ENCODE peak calls at places on chromosomes 4 and X, in four cellular contexts. One of them, this sample, is unnamed.

GRCh38 chr4:151721466-151721865 is 39.3 kb downstream of the GATB start:
- DNase-seq in fibroblast of lung: no peak
- DNase-seq in AG04450: no peak
- DNase-seq in BJ: no peak
- DNase-seq in this sample: no peak

GRCh38 chr4:73404042-73404441 is at the start of gene ALB:
- DNase-seq in fibroblast of lung: no peak
- DNase-seq in BJ: no peak
- DNase-seq in AG04450: no peak
- DNase-seq in this sample: no peak

GRCh38 chr4:107950746-107951540 is 19.6 kb downstream of the CYP2U1 start:
- DNase-seq in AG04450: no peak
- DNase-seq in fibroblast of lung: no peak
- DNase-seq in BJ: no peak
- DNase-seq in this sample: no peak

GRCh38 chr4:3254302-3255131 is 5.6 kb downstream of the MSANTD1 start:
- DNase-seq in AG04450: no peak
- DNase-seq in fibroblast of lung: no peak
- DNase-seq in BJ: no peak
- DNase-seq in this sample: no peak

GRCh38 chr4:105990933-105991332 is 95.7 kb downstream of the NPNT start:
- DNase-seq in BJ: peak; percentile 10
- DNase-seq in AG04450: no peak
- DNase-seq in fibroblast of lung: peak; percentile 10
- DNase-seq in this sample: no peak

GRCh38 chr4:27360651-27361347 is 500.2 kb downstream of the STIM2 start:
- DNase-seq in AG04450: no peak
- DNase-seq in BJ: peak; percentile 74
- DNase-seq in fibroblast of lung: no peak
- DNase-seq in this sample: no peak

GRCh38 chrX:29419774-29420553 is 795.4 kb upstream of the MAGEB2 start:
- DNase-seq in AG04450: no peak
- DNase-seq in BJ: no peak
- DNase-seq in fibroblast of lung: peak; percentile 44
- DNase-seq in this sample: no peak

GRCh38 chr4:2256781-2257191 is 5.1 kb downstream of the MXD4 start:
- DNase-seq in AG04450: no peak
- DNase-seq in fibroblast of lung: no peak
- DNase-seq in BJ: no peak
- DNase-seq in this sample: no peak

GRCh38 chr4:86841309-86841708 is 7.9 kb downstream of the SLC10A6 start:
- DNase-seq in BJ: no peak
- DNase-seq in AG04450: no peak
- DNase-seq in fibroblast of lung: no peak
- DNase-seq in this sample: no peak

GRCh38 chr4:67762091-67762490 is 7.9 kb upstream of the GNRHR start:
- DNase-seq in fibroblast of lung: peak; percentile 58
- DNase-seq in AG04450: no peak
- DNase-seq in BJ: no peak
- DNase-seq in this sample: no peak

GRCh38 chrX:129980043-129980442 is 2.4 kb upstream of the BCORL1 start:
- DNase-seq in AG04450: no peak
- DNase-seq in BJ: no peak
- DNase-seq in fibroblast of lung: no peak
- DNase-seq in this sample: no peak

GRCh38 chr4:114132830-114133229 is 153.4 kb upstream of the ARSJ start:
- DNase-seq in BJ: no peak
- DNase-seq in AG04450: no peak
- DNase-seq in fibroblast of lung: no peak
- DNase-seq in this sample: no peak

GRCh38 chr4:138223191-138223910 is 18.8 kb downstream of the SLC7A11 start:
- DNase-seq in BJ: no peak
- DNase-seq in AG04450: no peak
- DNase-seq in fibroblast of lung: no peak
- DNase-seq in this sample: no peak

GRCh38 chr4:94559351-94559806 is 107.6 kb downstream of the PDLIM5 start:
- DNase-seq in fibroblast of lung: peak; percentile 65
- DNase-seq in BJ: no peak
- DNase-seq in AG04450: no peak
- DNase-seq in this sample: no peak

GRCh38 chr4:113222006-113222405 is 172.6 kb downstream of the ANK2 start:
- DNase-seq in AG04450: no peak
- DNase-seq in fibroblast of lung: no peak
- DNase-seq in BJ: peak; percentile 44
- DNase-seq in this sample: peak; percentile 38

GRCh38 chrX:3990569-3990968 is 277.1 kb upstream of the PRKX start:
- DNase-seq in BJ: no peak
- DNase-seq in fibroblast of lung: no peak
- DNase-seq in AG04450: no peak
- DNase-seq in this sample: no peak

GRCh38 chrX:53682885-53683555 is 3.5 kb downstream of the HUWE1 start:
- DNase-seq in fibroblast of lung: peak; percentile 66
- DNase-seq in AG04450: no peak
- DNase-seq in BJ: no peak
- DNase-seq in this sample: no peak

GRCh38 chr4:65046496-65047101 is 623.7 kb downstream of the EPHA5 start:
- DNase-seq in fibroblast of lung: no peak
- DNase-seq in AG04450: no peak
- DNase-seq in BJ: no peak
- DNase-seq in this sample: no peak

GRCh38 chr4:28744066-28744465 is 1883.4 kb downstream of the STIM2 start:
- DNase-seq in AG04450: no peak
- DNase-seq in BJ: no peak
- DNase-seq in fibroblast of lung: peak; percentile 6
- DNase-seq in this sample: no peak

GRCh38 chr4:146340798-146341197 is 126.5 kb downstream of the REELD1 start:
- DNase-seq in AG04450: no peak
- DNase-seq in fibroblast of lung: peak; percentile 59
- DNase-seq in BJ: no peak
- DNase-seq in this sample: no peak

GRCh38 chrX:88284844-88285243 is 462.2 kb upstream of the CPXCR1 start:
- DNase-seq in BJ: no peak
- DNase-seq in AG04450: no peak
- DNase-seq in fibroblast of lung: no peak
- DNase-seq in this sample: no peak

GRCh38 chr4:61336488-61336887 is 136.4 kb downstream of the ADGRL3 start:
- DNase-seq in BJ: no peak
- DNase-seq in fibroblast of lung: no peak
- DNase-seq in AG04450: no peak
- DNase-seq in this sample: no peak

GRCh38 chrX:24005867-24006266 is 21.1 kb downstream of the KLHL15 start:
- DNase-seq in fibroblast of lung: no peak
- DNase-seq in AG04450: no peak
- DNase-seq in BJ: no peak
- DNase-seq in this sample: no peak

GRCh38 chr4:116618638-116619037 is 466.7 kb downstream of the TRAM1L1 start:
- DNase-seq in AG04450: no peak
- DNase-seq in fibroblast of lung: no peak
- DNase-seq in BJ: no peak
- DNase-seq in this sample: no peak

GRCh38 chr4:139764192-139764591 is 98.6 kb downstream of the MGST2 start:
- DNase-seq in BJ: no peak
- DNase-seq in fibroblast of lung: no peak
- DNase-seq in AG04450: no peak
- DNase-seq in this sample: no peak

GRCh38 chrX:66504481-66504880 is 134.4 kb downstream of the EDA2R start:
- DNase-seq in AG04450: no peak
- DNase-seq in fibroblast of lung: no peak
- DNase-seq in BJ: no peak
- DNase-seq in this sample: no peak

GRCh38 chr4:83440899-83441298 is 14.7 kb downstream of the HELQ start:
- DNase-seq in BJ: no peak
- DNase-seq in AG04450: no peak
- DNase-seq in fibroblast of lung: no peak
- DNase-seq in this sample: no peak
- H3K4me3 ChIP-seq in BJ: no peak overlapping the region
- H3K4me3 ChIP-seq in AG04450: no peak overlapping the region
- H3K4me3 ChIP-seq in fibroblast of lung: no peak overlapping the region
- H3K4me3 ChIP-seq in this sample: no peak overlapping the region

GRCh38 chr4:123579961-123580360 is 183.4 kb downstream of the SPRY1 start:
- DNase-seq in AG04450: no peak
- DNase-seq in fibroblast of lung: no peak
- DNase-seq in BJ: no peak
- DNase-seq in this sample: no peak

GRCh38 chr4:123578276-123579014 is 181.8 kb downstream of the SPRY1 start:
- DNase-seq in AG04450: no peak
- DNase-seq in BJ: no peak
- DNase-seq in fibroblast of lung: no peak
- DNase-seq in this sample: no peak

GRCh38 chr4:123581802-123582201 is 185.2 kb downstream of the SPRY1 start:
- DNase-seq in AG04450: no peak
- DNase-seq in BJ: no peak
- DNase-seq in fibroblast of lung: no peak
- DNase-seq in this sample: no peak

GRCh38 chr4:123583043-123583442 is 186.4 kb downstream of the SPRY1 start:
- DNase-seq in AG04450: no peak
- DNase-seq in fibroblast of lung: no peak
- DNase-seq in BJ: no peak
- DNase-seq in this sample: no peak

DNA sequence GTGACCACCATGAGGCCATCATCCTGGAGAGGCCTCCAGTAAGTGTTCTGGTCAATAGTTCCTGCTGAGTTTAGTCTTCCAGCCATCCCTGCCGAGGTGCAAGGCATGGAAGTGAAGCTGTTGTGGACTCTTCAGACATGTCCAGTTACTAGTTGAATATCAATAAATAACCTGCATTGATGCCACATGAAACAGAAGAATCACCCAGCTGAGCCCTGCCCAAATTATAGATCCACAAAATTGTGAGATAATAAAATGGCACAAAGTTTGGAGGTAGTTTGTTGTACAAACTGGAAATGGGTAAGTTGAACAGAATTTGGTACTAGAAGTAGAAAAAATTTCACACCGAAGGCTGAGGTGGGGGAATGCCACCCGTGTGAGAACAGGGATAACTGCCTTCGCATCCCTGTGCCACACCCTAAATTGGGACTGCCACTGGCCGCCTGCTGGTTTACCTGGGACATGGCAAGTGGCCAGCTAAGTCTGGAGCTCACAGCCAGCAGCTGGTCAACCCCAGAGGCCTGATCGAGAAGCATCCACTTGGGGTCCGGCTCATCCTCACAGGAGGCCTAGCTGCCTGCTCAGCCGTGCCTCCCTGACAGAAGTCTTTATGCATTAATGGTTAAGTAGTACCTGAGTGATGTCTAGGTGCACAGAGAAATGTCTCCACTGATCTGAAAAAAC is 184.5 kb downstream of the SPRY1 start:
- DNase-seq in AG04450: no peak
- DNase-seq in BJ: no peak
- DNase-seq in fibroblast of lung: no peak
- DNase-seq in this sample: no peak
- TF ChIP-seq CTCF in AG04450: no peak
- TF ChIP-seq CTCF in BJ: no peak
- TF ChIP-seq CTCF in fibroblast of lung: no peak
- TF ChIP-seq CTCF in this sample: no peak

GRCh38 chrX:38890963-38891362 is 89.7 kb downstream of the MID1IP1 start:
- DNase-seq in AG04450: no peak
- DNase-seq in BJ: no peak
- DNase-seq in fibroblast of lung: no peak
- DNase-seq in this sample: no peak
- H3K4me3 ChIP-seq in AG04450: no peak overlapping the region
- H3K4me3 ChIP-seq in BJ: no peak overlapping the region
- H3K4me3 ChIP-seq in fibroblast of lung: no peak overlapping the region
- H3K4me3 ChIP-seq in this sample: no peak overlapping the region

DNA sequence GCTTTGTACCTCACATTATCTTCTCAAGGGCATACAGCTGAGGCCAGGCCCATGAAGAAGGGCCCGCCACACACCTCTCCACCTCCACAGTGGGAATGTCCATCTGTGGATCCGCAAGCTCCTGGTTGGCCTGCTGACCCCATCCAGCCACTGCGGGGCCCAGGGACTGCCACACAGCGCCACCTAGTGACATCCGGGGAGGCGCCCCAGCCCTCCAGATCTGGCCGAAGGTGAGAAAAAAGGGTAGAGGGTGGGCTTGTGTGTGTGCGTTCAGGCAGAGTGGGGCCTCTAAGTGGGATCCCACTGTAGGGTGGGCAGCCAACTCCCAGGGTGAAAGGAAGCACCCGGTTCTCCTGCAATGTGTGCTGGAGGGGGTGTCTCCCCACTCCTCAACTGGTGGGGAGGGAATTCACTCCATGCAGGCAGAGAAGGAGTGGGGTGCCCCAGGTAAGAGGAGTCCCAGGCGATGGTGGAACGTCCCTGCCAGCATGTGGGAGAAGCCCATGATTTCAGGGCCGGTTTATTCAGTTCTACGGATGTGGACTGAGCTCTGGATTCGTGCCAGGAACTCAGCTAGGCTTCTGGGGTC is 117.3 kb downstream of the ENPP6 start:
- DNase-seq in BJ: no peak
- DNase-seq in fibroblast of lung: peak; percentile 43
- DNase-seq in AG04450: no peak
- DNase-seq in this sample: no peak
- TF ChIP-seq CTCF in BJ: peak; percentile 19
- TF ChIP-seq CTCF in fibroblast of lung: peak; percentile 71
- TF ChIP-seq CTCF in AG04450: peak; percentile 69
- TF ChIP-seq CTCF in this sample: peak; percentile 61

GRCh38 chr4:997375-998071 is 4.3 kb upstream of the SLC26A1 start:
- DNase-seq in BJ: no peak
- DNase-seq in AG04450: no peak
- DNase-seq in fibroblast of lung: no peak
- DNase-seq in this sample: no peak
- H3K4me3 ChIP-seq in BJ: peak overlapping the region; percentile 23
- H3K4me3 ChIP-seq in AG04450: no peak overlapping the region
- H3K4me3 ChIP-seq in fibroblast of lung: no peak overlapping the region
- H3K4me3 ChIP-seq in this sample: peak overlapping the region; percentile 12

DNA sequence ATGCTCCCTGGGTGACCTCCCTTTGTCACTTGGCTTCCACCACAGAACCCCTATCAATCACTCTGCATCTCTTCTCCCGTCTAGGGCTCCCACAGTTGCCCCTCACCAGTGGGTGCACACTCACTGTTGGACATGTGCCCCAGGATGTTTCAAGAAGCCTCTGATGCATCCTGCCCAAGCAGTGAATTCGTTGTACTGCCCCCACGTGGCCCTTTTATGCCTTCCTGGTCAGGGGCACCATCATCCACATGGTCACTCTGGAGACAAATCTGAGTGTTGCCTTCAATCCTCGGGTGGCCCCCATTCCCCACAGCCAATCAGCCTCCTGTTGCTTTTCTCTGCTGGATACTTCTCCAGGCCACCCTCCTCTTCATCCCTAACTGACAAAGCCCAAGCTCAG is 12.2 kb downstream of the ITIH6 start:
- DNase-seq in BJ: no peak
- DNase-seq in AG04450: no peak
- DNase-seq in fibroblast of lung: no peak
- DNase-seq in this sample: no peak
- TF ChIP-seq CTCF in BJ: peak; percentile 6
- TF ChIP-seq CTCF in AG04450: peak; percentile 13
- TF ChIP-seq CTCF in fibroblast of lung: no peak
- TF ChIP-seq CTCF in this sample: peak; percentile 4

DNA sequence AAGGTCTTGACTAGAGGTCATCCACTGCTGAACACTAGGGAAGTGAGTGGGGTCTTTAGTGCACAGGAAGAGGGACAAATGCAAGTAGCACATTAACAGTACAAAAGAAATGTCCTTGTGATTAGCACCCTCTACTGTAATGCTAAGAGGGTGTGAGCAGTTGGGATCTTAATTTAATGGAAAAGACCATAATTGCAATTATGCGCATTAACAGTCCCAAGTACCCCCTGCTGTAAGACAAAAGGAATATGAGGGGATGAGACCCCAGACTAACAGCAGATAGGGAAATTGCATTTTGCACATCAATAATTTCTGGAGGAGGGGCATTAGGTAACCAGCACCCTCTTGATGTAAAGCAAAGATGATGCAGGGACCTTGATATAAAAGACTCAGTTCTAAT is 285.0 kb downstream of the CHIC1 start:
- DNase-seq in AG04450: no peak
- DNase-seq in fibroblast of lung: no peak
- DNase-seq in BJ: no peak
- DNase-seq in this sample: no peak
- H3K4me3 ChIP-seq in AG04450: no peak overlapping the region
- H3K4me3 ChIP-seq in fibroblast of lung: no peak overlapping the region
- H3K4me3 ChIP-seq in BJ: no peak overlapping the region
- H3K4me3 ChIP-seq in this sample: no peak overlapping the region